ENCODE peak calls at places on chromosomes 7 and 10, in ten cellular contexts. D is bronchial epithelial cell; N is fibroblast of lung; P is IMR-90; X is A549; C is upper lobe of left lung; Y is NB4; J is BJ; O is body of pancreas; Q is Jurkat, Clone E6-1. G is an unnamed sample.

GRCh38 chr10:69057261-69057950 is 30.5 kb upstream of the SRGN start:
- DNase-seq in D (no peak), N (no peak), P (no peak), X (no peak), C (peak; percentile 82), Y (peak; percentile 92), J (no peak), O (no peak), Q (no peak), G (no peak)

GRCh38 chr10:92284112-92284704 is 6.7 kb downstream of the CPEB3 start:
- DNase-seq in D (no peak), N (no peak), P (no peak), X (no peak), C (no peak), Y (no peak), J (no peak), O (no peak), Q (no peak), G (no peak)

GRCh38 chr10:13991353-13991752 is 339.4 kb downstream of the FRMD4A start:
- DNase-seq in D (no peak), N (no peak), P (no peak), X (no peak), C (no peak), Y (no peak), J (no peak), O (no peak), Q (no peak), G (no peak)

GRCh38 chr7:39910108-39910869 is 39.8 kb upstream of the CDK13 start:
- DNase-seq in D (no peak), N (peak; percentile 39), P (peak; percentile 41), X (no peak), C (no peak), Y (peak; percentile 96), J (no peak), O (no peak), Q (peak; percentile 10), G (no peak)

GRCh38 chr7:84509522-84509921 is 314.9 kb upstream of the SEMA3A start:
- DNase-seq in D (no peak), N (no peak), P (peak; percentile 20), X (no peak), C (no peak), Y (no peak), J (no peak), O (no peak), Q (no peak), G (no peak)

GRCh38 chr10:112886463-112886862 is 63.6 kb upstream of the TCF7L2 start:
- DNase-seq in D (no peak), N (no peak), P (no peak), X (no peak), C (no peak), Y (no peak), J (no peak), O (no peak), Q (no peak), G (no peak)

GRCh38 chr7:128856001-128856718 is 6.5 kb upstream of the ATP6V1F start:
- DNase-seq in D (no peak), N (no peak), P (no peak), X (no peak), C (no peak), Y (no peak), J (no peak), O (no peak), Q (no peak), G (no peak)

GRCh38 chr10:112663181-112663879 is 216.3 kb downstream of the VTI1A start:
- DNase-seq in D (peak; percentile 86), N (peak; percentile 79), P (peak; percentile 73), X (peak; percentile 15), C (no peak), Y (no peak), J (no peak), O (no peak), Q (no peak), G (no peak)

GRCh38 chr7:152733286-152733934 is 26.1 kb upstream of the ACTR3B start:
- DNase-seq in D (peak; percentile 36), N (peak; percentile 3), P (no peak), X (no peak), C (no peak), Y (no peak), J (no peak), O (no peak), Q (no peak), G (no peak)

GRCh38 chr7:45171946-45172345 is 14.4 kb downstream of the RAMP3 start:
- DNase-seq in D (no peak), N (no peak), P (no peak), X (no peak), C (no peak), Y (no peak), J (no peak), O (peak; percentile 2), Q (no peak), G (no peak)

GRCh38 chr7:33091641-33092191 is 17.5 kb downstream of the RP9 start:
- DNase-seq in D (no peak), N (no peak), P (no peak), X (no peak), C (no peak), Y (peak; percentile 12), J (no peak), O (no peak), Q (no peak), G (no peak)

GRCh38 chr10:8778713-8779112 is 724.2 kb downstream of the GATA3 start:
- DNase-seq in D (no peak), N (no peak), P (no peak), X (no peak), C (no peak), Y (no peak), J (no peak), O (no peak), Q (no peak), G (no peak)

GRCh38 chr7:139232893-139233292 is 1.9 kb downstream of the UBN2 start:
- DNase-seq in D (peak; percentile 96), N (peak; percentile 40), P (peak; percentile 51), X (peak; percentile 18), C (no peak), Y (peak; percentile 12), J (peak; percentile 15), O (no peak), Q (no peak), G (no peak)

GRCh38 chr10:78320416-78320815 is 286.8 kb downstream of the RPS24 start:
- DNase-seq in D (no peak), N (no peak), P (no peak), X (no peak), C (no peak), Y (no peak), J (no peak), O (no peak), Q (no peak), G (peak; percentile 28)

GRCh38 chr10:34415039-34415438 is 400.1 kb downstream of the PARD3 start:
- DNase-seq in D (no peak), N (no peak), P (no peak), X (no peak), C (no peak), Y (no peak), J (no peak), O (no peak), Q (no peak), G (no peak)

DNA sequence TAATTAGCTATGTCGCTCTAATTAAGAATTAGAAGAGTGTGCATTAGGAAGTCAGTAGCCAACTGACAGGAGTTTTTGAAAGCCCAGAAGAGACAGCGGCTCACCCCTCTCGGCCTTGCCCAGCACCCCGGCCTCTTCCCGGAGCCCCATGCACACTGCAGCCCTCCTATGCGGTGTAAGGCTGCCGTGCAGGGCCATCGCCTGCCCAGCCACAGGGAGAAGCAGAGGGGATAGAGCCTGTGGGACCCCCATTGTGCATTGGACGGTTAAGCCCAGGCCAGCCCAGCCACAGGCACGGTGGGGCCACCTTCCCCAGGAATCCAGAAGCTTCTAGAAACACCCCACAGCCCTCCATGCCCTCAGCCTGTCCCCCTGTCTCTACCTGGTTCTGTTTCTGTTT is 569.7 kb upstream of the MKI67 start:
- DNase-seq in D (no peak), N (no peak), P (no peak), X (no peak), C (no peak), Y (no peak), J (no peak), O (no peak), Q (no peak), G (no peak)
- H3K4me3 ChIP-seq in D (no peak overlapping the region), N (no peak overlapping the region), P (no peak overlapping the region), X (no peak overlapping the region), C (no peak overlapping the region), Y (no peak overlapping the region), J (no peak overlapping the region), O (no peak overlapping the region), Q (no peak overlapping the region), G (no peak overlapping the region)

GRCh38 chr10:5413012-5413938 is 918 bp downstream of the NET1 start:
- DNase-seq in D (peak; percentile 63), N (peak; percentile 67), P (peak; percentile 30), X (peak; percentile 31), C (no peak), Y (peak; percentile 50), J (no peak), O (peak; percentile 30), Q (no peak), G (peak; percentile 11)

GRCh38 chr10:5412277-5412941 is at the start of gene NET1:
- DNase-seq in D (peak; percentile 78), N (peak; percentile 81), P (peak; percentile 81), X (peak; percentile 97), C (peak; percentile 89), Y (peak; percentile 79), J (peak; percentile 31), O (peak; percentile 96), Q (peak; percentile 73), G (peak; percentile 65)

GRCh38 chr10:5419466-5420094 is 7.2 kb downstream of the NET1 start:
- DNase-seq in D (peak; percentile 15), N (peak; percentile 71), P (no peak), X (no peak), C (no peak), Y (no peak), J (no peak), O (no peak), Q (no peak), G (no peak)

GRCh38 chr10:5418584-5418983 is 6.2 kb downstream of the NET1 start:
- DNase-seq in D (no peak), N (no peak), P (no peak), X (no peak), C (no peak), Y (no peak), J (no peak), O (no peak), Q (no peak), G (no peak)

GRCh38 chr10:5416981-5417380 is 4.6 kb downstream of the NET1 start:
- DNase-seq in D (no peak), N (peak; percentile 40), P (no peak), X (no peak), C (no peak), Y (no peak), J (no peak), O (no peak), Q (no peak), G (no peak)
- H3K4me3 ChIP-seq in D (no peak overlapping the region), N (no peak overlapping the region), P (no peak overlapping the region), X (no peak overlapping the region), C (no peak overlapping the region), Y (no peak overlapping the region), J (no peak overlapping the region), O (no peak overlapping the region), Q (no peak overlapping the region), G (no peak overlapping the region)

GRCh38 chr7:134966691-134967090 is 19.6 kb upstream of the AGBL3 start:
- DNase-seq in D (no peak), N (no peak), P (no peak), X (no peak), C (no peak), Y (no peak), J (no peak), O (no peak), Q (no peak), G (no peak)
- H3K4me3 ChIP-seq in D (no peak overlapping the region), N (no peak overlapping the region), P (no peak overlapping the region), X (no peak overlapping the region), C (no peak overlapping the region), Y (no peak overlapping the region), J (no peak overlapping the region), O (no peak overlapping the region), Q (no peak overlapping the region), G (no peak overlapping the region)

GRCh38 chr10:48639646-48640045 is 34.8 kb upstream of the ARHGAP22 start:
- DNase-seq in D (peak; percentile 12), N (no peak), P (no peak), X (no peak), C (no peak), Y (no peak), J (no peak), O (no peak), Q (no peak), G (no peak)
- H3K4me3 ChIP-seq in D (no peak overlapping the region), N (no peak overlapping the region), P (no peak overlapping the region), X (no peak overlapping the region), C (no peak overlapping the region), Y (no peak overlapping the region), J (no peak overlapping the region), O (no peak overlapping the region), Q (no peak overlapping the region), G (no peak overlapping the region)

G was measured in naive thymus-derived CD4-positive, alpha-beta T cell.